ENCODE peak calls at places on chromosomes 1 and 21, in eight cellular contexts. One of them, this sample, is unnamed.

GRCh38 chr1:18962121-18962721 is 5.7 kb upstream of the IFFO2 start:
- DNase-seq in ecto neural progenitor cell: no peak
- DNase-seq in left cardiac atrium: no peak
- DNase-seq in GM04504: peak
- DNase-seq in cortex of kidney: no peak
- DNase-seq in DMS153: no peak
- DNase-seq in activated T-cell treated with anti-CD3 and anti-CD28 coated beads for 1 hour: no peak
- DNase-seq in Daoy: no peak
- DNase-seq in this sample: no peak

GRCh38 chr1:117686907-117687306 is 81.1 kb downstream of the TENT5C start:
- DNase-seq in activated T-cell treated with anti-CD3 and anti-CD28 coated beads for 1 hour: no peak
- DNase-seq in DMS153: no peak
- DNase-seq in cortex of kidney: no peak
- DNase-seq in Daoy: no peak
- DNase-seq in GM04504: peak
- DNase-seq in left cardiac atrium: no peak
- DNase-seq in ecto neural progenitor cell: no peak
- DNase-seq in this sample: peak

GRCh38 chr21:33042812-33043211 is 17.1 kb downstream of the OLIG2 start:
- DNase-seq in GM04504: peak
- DNase-seq in DMS153: no peak
- DNase-seq in Daoy: peak
- DNase-seq in left cardiac atrium: no peak
- DNase-seq in activated T-cell treated with anti-CD3 and anti-CD28 coated beads for 1 hour: no peak
- DNase-seq in ecto neural progenitor cell: no peak
- DNase-seq in cortex of kidney: no peak
- DNase-seq in this sample: peak

GRCh38 chr1:236748471-236748870 is 46.6 kb upstream of the MTR start:
- DNase-seq in activated T-cell treated with anti-CD3 and anti-CD28 coated beads for 1 hour: no peak
- DNase-seq in cortex of kidney: no peak
- DNase-seq in DMS153: no peak
- DNase-seq in Daoy: no peak
- DNase-seq in left cardiac atrium: no peak
- DNase-seq in GM04504: no peak
- DNase-seq in ecto neural progenitor cell: no peak
- DNase-seq in this sample: peak

GRCh38 chr1:165570078-165570477 is 26.3 kb downstream of the LRRC52 start:
- DNase-seq in GM04504: no peak
- DNase-seq in cortex of kidney: no peak
- DNase-seq in left cardiac atrium: no peak
- DNase-seq in activated T-cell treated with anti-CD3 and anti-CD28 coated beads for 1 hour: no peak
- DNase-seq in DMS153: no peak
- DNase-seq in ecto neural progenitor cell: no peak
- DNase-seq in Daoy: no peak
- DNase-seq in this sample: no peak

GRCh38 chr21:28220670-28221069 is 772.0 kb downstream of the LTN1 start:
- DNase-seq in activated T-cell treated with anti-CD3 and anti-CD28 coated beads for 1 hour: no peak
- DNase-seq in Daoy: no peak
- DNase-seq in cortex of kidney: no peak
- DNase-seq in DMS153: no peak
- DNase-seq in GM04504: no peak
- DNase-seq in ecto neural progenitor cell: no peak
- DNase-seq in left cardiac atrium: no peak
- DNase-seq in this sample: no peak

GRCh38 chr21:45319461-45320211 is 31.9 kb upstream of the POFUT2 start:
- DNase-seq in ecto neural progenitor cell: no peak
- DNase-seq in cortex of kidney: no peak
- DNase-seq in DMS153: no peak
- DNase-seq in GM04504: peak
- DNase-seq in Daoy: peak
- DNase-seq in left cardiac atrium: peak
- DNase-seq in activated T-cell treated with anti-CD3 and anti-CD28 coated beads for 1 hour: no peak
- DNase-seq in this sample: no peak

GRCh38 chr1:8860738-8861516 is 17.6 kb downstream of the ENO1 start:
- DNase-seq in GM04504: no peak
- DNase-seq in Daoy: no peak
- DNase-seq in activated T-cell treated with anti-CD3 and anti-CD28 coated beads for 1 hour: no peak
- DNase-seq in left cardiac atrium: no peak
- DNase-seq in DMS153: no peak
- DNase-seq in cortex of kidney: no peak
- DNase-seq in ecto neural progenitor cell: no peak
- DNase-seq in this sample: no peak

GRCh38 chr1:218165687-218166088 is 119.4 kb upstream of the RRP15 start:
- DNase-seq in GM04504: no peak
- DNase-seq in Daoy: no peak
- DNase-seq in activated T-cell treated with anti-CD3 and anti-CD28 coated beads for 1 hour: no peak
- DNase-seq in cortex of kidney: no peak
- DNase-seq in ecto neural progenitor cell: no peak
- DNase-seq in DMS153: no peak
- DNase-seq in left cardiac atrium: no peak
- DNase-seq in this sample: no peak

GRCh38 chr1:79259390-79260336 is 253.1 kb upstream of the ADGRL4 start:
- DNase-seq in cortex of kidney: no peak
- DNase-seq in GM04504: peak
- DNase-seq in left cardiac atrium: no peak
- DNase-seq in Daoy: peak
- DNase-seq in ecto neural progenitor cell: no peak
- DNase-seq in DMS153: peak
- DNase-seq in activated T-cell treated with anti-CD3 and anti-CD28 coated beads for 1 hour: no peak
- DNase-seq in this sample: peak

GRCh38 chr1:32393832-32394140 is 455 bp downstream of the BSDC1 start:
- DNase-seq in DMS153: no peak
- DNase-seq in activated T-cell treated with anti-CD3 and anti-CD28 coated beads for 1 hour: peak
- DNase-seq in Daoy: no peak
- DNase-seq in left cardiac atrium: no peak
- DNase-seq in cortex of kidney: no peak
- DNase-seq in GM04504: no peak
- DNase-seq in ecto neural progenitor cell: no peak
- DNase-seq in this sample: peak